ENCODE peak calls at places on chromosomes 1 and 21, in five cellular contexts. One of them, this sample, is unnamed.

GRCh38 chr1:183234660-183235476 is 48.8 kb downstream of the LAMC2 start:
- DNase-seq in GM12891: no peak
- DNase-seq in breast epithelium: peak
- DNase-seq in HCT116: peak
- DNase-seq in transverse colon: peak
- DNase-seq in this sample: no peak

GRCh38 chr1:195897072-195897471 is 711.2 kb downstream of the KCNT2 start:
- DNase-seq in GM12891: no peak
- DNase-seq in HCT116: no peak
- DNase-seq in transverse colon: no peak
- DNase-seq in breast epithelium: no peak
- DNase-seq in this sample: no peak

GRCh38 chr1:68975534-68975933 is 478.7 kb upstream of the DEPDC1 start:
- DNase-seq in GM12891: no peak
- DNase-seq in breast epithelium: no peak
- DNase-seq in transverse colon: no peak
- DNase-seq in HCT116: no peak
- DNase-seq in this sample: no peak

GRCh38 chr1:77412794-77413530 is 131.1 kb downstream of the AK5 start:
- DNase-seq in HCT116: no peak
- DNase-seq in GM12891: no peak
- DNase-seq in transverse colon: no peak
- DNase-seq in breast epithelium: no peak
- DNase-seq in this sample: no peak

GRCh38 chr1:65939636-65940035 is 146.9 kb downstream of the PDE4B start:
- DNase-seq in HCT116: no peak
- DNase-seq in GM12891: no peak
- DNase-seq in transverse colon: no peak
- DNase-seq in breast epithelium: no peak
- DNase-seq in this sample: no peak

GRCh38 chr1:167795810-167796740 is 74.3 kb downstream of the MPZL1 start:
- DNase-seq in GM12891: no peak
- DNase-seq in breast epithelium: no peak
- DNase-seq in transverse colon: no peak
- DNase-seq in HCT116: no peak
- DNase-seq in this sample: no peak

GRCh38 chr21:43318841-43319781 is 107.8 kb downstream of the SIK1 start:
- DNase-seq in transverse colon: peak
- DNase-seq in GM12891: no peak
- DNase-seq in breast epithelium: no peak
- DNase-seq in HCT116: no peak
- DNase-seq in this sample: no peak

GRCh38 chr1:159991513-159991912 is 37.5 kb upstream of the SLAMF9 start:
- DNase-seq in transverse colon: no peak
- DNase-seq in breast epithelium: no peak
- DNase-seq in HCT116: no peak
- DNase-seq in GM12891: no peak
- DNase-seq in this sample: no peak

GRCh38 chr21:28074676-28075075 is 918.0 kb downstream of the LTN1 start:
- DNase-seq in HCT116: no peak
- DNase-seq in transverse colon: no peak
- DNase-seq in breast epithelium: no peak
- DNase-seq in GM12891: no peak
- DNase-seq in this sample: no peak

GRCh38 chr1:39722495-39722894 is 16.2 kb upstream of the PPIE start:
- DNase-seq in HCT116: no peak
- DNase-seq in breast epithelium: no peak
- DNase-seq in transverse colon: no peak
- DNase-seq in GM12891: no peak
- DNase-seq in this sample: no peak

GRCh38 chr21:27513825-27514224 is 546.9 kb upstream of the ADAMTS5 start:
- DNase-seq in HCT116: no peak
- DNase-seq in transverse colon: no peak
- DNase-seq in GM12891: no peak
- DNase-seq in breast epithelium: no peak
- DNase-seq in this sample: no peak

GRCh38 chr1:94713472-94714141 is 106.5 kb upstream of the SLC44A3 start:
- DNase-seq in breast epithelium: peak
- DNase-seq in GM12891: peak
- DNase-seq in transverse colon: peak
- DNase-seq in HCT116: peak
- DNase-seq in this sample: no peak

GRCh38 chr1:22830131-22830566 is 119.5 kb downstream of the EPHB2 start:
- DNase-seq in GM12891: no peak
- DNase-seq in transverse colon: no peak
- DNase-seq in HCT116: no peak
- DNase-seq in breast epithelium: no peak
- DNase-seq in this sample: no peak

GRCh38 chr1:97144527-97144926 is 422.9 kb downstream of the PTBP2 start:
- DNase-seq in HCT116: no peak
- DNase-seq in GM12891: no peak
- DNase-seq in breast epithelium: no peak
- DNase-seq in transverse colon: no peak
- DNase-seq in this sample: no peak

GRCh38 chr1:173525936-173526335 is 48.8 kb downstream of the PRDX6 start:
- DNase-seq in GM12891: no peak
- DNase-seq in HCT116: no peak
- DNase-seq in transverse colon: no peak
- DNase-seq in breast epithelium: no peak
- DNase-seq in this sample: no peak

GRCh38 chr1:173531069-173531693 is 54.0 kb downstream of the PRDX6 start:
- DNase-seq in transverse colon: no peak
- DNase-seq in GM12891: no peak
- DNase-seq in HCT116: no peak
- DNase-seq in breast epithelium: no peak
- DNase-seq in this sample: no peak

GRCh38 chr1:173529106-173529505 is 52.0 kb downstream of the PRDX6 start:
- DNase-seq in transverse colon: no peak
- DNase-seq in breast epithelium: no peak
- DNase-seq in GM12891: no peak
- DNase-seq in HCT116: no peak
- DNase-seq in this sample: no peak

GRCh38 chr1:173523329-173523728 is 46.2 kb downstream of the PRDX6 start:
- DNase-seq in transverse colon: no peak
- DNase-seq in GM12891: no peak
- DNase-seq in breast epithelium: no peak
- DNase-seq in HCT116: no peak
- DNase-seq in this sample: no peak

DNA sequence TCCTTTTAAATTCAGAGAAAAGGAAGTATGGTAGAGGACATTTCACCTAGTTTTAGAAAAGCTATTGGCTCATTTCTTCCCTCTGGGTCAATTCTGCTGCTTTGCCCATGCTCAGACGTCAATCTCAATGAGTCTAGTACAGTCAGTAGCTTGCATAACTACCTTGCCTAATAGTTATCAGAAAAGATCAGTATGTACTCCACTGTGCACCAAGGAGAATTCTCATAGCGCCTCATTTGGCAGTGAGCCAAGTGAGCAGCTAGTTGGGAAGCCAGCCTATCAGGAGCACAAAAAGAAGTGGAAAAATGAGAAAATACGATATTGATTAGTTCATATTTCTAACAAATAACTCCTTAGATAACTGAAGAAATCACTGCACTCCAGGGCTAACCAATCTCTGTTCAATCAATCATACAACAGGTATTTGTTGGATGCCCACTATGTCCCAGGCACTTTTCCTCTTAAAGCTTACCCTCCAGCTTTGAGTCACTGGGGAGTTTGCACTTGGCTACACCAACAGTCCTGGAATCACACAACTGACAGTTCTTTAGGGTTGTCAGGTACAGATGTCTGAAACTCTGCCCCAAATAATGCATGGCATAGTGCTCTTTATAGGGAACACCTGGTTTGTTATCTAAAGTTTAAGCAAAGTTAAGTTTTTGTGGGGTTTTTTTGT is 50.2 kb downstream of the PRDX6 start:
- DNase-seq in GM12891: no peak
- DNase-seq in HCT116: no peak
- DNase-seq in transverse colon: no peak
- DNase-seq in breast epithelium: no peak
- DNase-seq in this sample: no peak
- TF ChIP-seq POLR2AphosphoS5 in GM12891: no peak
- TF ChIP-seq POLR2AphosphoS5 in HCT116: no peak
- TF ChIP-seq POLR2AphosphoS5 in transverse colon: no peak
- TF ChIP-seq POLR2AphosphoS5 in breast epithelium: no peak
- TF ChIP-seq POLR2AphosphoS5 in this sample: no peak

DNA sequence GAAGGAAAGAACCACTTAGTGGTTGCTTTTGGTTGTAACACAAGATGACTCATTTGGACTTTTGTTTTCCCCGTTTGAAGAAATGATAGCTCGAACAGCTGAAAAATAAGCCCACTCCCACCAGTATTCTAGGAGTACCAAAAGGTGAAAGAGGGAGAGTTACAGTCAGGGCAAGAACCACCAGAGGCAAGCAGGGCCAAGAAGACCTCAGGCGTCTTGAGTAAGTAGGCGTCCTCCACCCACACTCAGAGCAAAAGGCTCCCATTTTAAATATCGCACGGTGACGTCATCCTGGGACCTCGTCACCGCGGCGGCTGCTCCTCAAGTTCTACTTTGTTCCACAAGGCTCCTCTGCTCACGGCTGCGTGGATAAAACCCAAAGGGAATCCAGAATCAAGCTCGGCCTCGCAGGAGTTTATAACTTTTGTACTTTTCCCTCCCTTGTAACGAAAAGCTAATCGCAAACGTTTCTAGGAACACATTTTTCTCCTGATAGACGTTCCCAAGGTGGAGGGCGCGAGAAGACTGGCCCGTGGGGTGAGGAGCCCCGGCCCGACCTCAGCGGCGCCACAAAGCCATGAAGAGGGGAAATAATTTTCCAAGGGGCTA is 1.2 kb downstream of the BTG3 start:
- DNase-seq in transverse colon: peak
- DNase-seq in HCT116: peak
- DNase-seq in GM12891: peak
- DNase-seq in breast epithelium: peak
- DNase-seq in this sample: peak
- TF ChIP-seq POLR2A in transverse colon: peak
- TF ChIP-seq POLR2A in HCT116: no peak
- TF ChIP-seq POLR2A in GM12891: peak
- TF ChIP-seq POLR2A in breast epithelium: peak
- TF ChIP-seq POLR2A in this sample: no peak

GRCh38 chr1:41915786-41916571 is 2.7 kb downstream of the HIVEP3 start:
- DNase-seq in transverse colon: peak
- DNase-seq in HCT116: no peak
- DNase-seq in GM12891: no peak
- DNase-seq in breast epithelium: peak
- DNase-seq in this sample: no peak
- TF ChIP-seq POLR2AphosphoS5 in transverse colon: peak
- TF ChIP-seq POLR2AphosphoS5 in HCT116: no peak
- TF ChIP-seq POLR2AphosphoS5 in GM12891: no peak
- TF ChIP-seq POLR2AphosphoS5 in breast epithelium: no peak
- TF ChIP-seq POLR2AphosphoS5 in this sample: no peak

DNA sequence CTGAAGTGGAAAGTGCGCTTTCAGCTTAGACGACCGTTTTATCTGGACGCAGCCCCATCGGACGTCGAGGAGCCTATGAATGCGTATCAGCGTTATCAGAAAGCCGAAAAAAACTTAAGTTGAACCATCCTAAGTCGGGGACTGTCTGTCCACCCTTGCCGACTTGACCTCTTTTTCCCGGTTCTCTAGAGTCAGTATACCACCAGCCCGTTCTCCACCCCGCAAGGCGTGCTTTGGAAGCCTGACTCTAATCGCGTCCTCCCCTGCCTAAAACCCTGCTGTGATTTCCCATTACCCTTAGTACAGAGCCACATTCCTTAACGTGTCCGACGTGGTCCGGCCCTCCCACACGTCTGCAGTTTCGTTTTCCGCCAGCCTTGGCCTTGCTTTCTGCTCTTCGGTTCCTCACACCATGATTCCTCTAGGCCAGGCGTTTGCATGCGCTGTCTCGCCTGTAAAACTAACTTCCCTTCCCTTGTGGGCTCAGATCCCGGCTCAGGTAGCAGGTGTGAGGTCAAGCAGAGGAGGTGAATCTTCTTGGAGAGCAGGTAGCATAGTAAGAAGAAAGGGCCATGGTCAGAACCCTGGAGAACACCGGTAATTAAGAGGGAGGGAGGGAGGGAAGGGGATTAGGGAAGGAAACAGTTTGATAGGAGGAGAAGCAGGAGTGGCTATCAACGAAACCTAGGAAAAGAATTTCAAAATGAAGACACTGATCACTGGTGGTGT is 865 bp downstream of the ADPRS start:
- DNase-seq in GM12891: no peak
- DNase-seq in transverse colon: peak
- DNase-seq in breast epithelium: no peak
- DNase-seq in HCT116: no peak
- DNase-seq in this sample: no peak
- TF ChIP-seq POLR2A in GM12891: peak
- TF ChIP-seq POLR2A in transverse colon: no peak
- TF ChIP-seq POLR2A in breast epithelium: no peak
- TF ChIP-seq POLR2A in HCT116: no peak
- TF ChIP-seq POLR2A in this sample: no peak